ENCODE peak calls at places on chromosomes 5 and 9, in seven cellular contexts. One of them, this sample, is unnamed.
A peak's percentile ranks its signal among the peaks of the same experiment; 100 is the strongest.

GRCh38 chr9:83935276-83935890 is 14.2 kb upstream of the KIF27 start:
- ATAC-seq in activated CD8-positive, alpha-beta memory T cell treated with anti-CD3 and anti-CD28 coated beads, Interleukin-2, amount 10 ng/mL, durations not matched to agents 7 days and 5 days: no peak
- ATAC-seq in naive thymus-derived CD8-positive, alpha-beta T cell: no peak
- ATAC-seq in CD8-positive, alpha-beta T cell: no peak
- ATAC-seq in right cardiac atrium: no peak
- ATAC-seq in lower lobe of right lung: no peak
- ATAC-seq in PC-3: peak; percentile 56
- ATAC-seq in this sample: no peak

GRCh38 chr9:128712451-128713410 is 10.4 kb downstream of the PKN3 start:
- ATAC-seq in activated CD8-positive, alpha-beta memory T cell treated with anti-CD3 and anti-CD28 coated beads, Interleukin-2, amount 10 ng/mL, durations not matched to agents 7 days and 5 days: no peak
- ATAC-seq in naive thymus-derived CD8-positive, alpha-beta T cell: no peak
- ATAC-seq in CD8-positive, alpha-beta T cell: no peak
- ATAC-seq in right cardiac atrium: peak; percentile 16
- ATAC-seq in lower lobe of right lung: no peak
- ATAC-seq in PC-3: no peak
- ATAC-seq in this sample: no peak

GRCh38 chr9:134088064-134088725 is 20.4 kb upstream of the BRD3 start:
- ATAC-seq in activated CD8-positive, alpha-beta memory T cell treated with anti-CD3 and anti-CD28 coated beads, Interleukin-2, amount 10 ng/mL, durations not matched to agents 7 days and 5 days: no peak
- ATAC-seq in naive thymus-derived CD8-positive, alpha-beta T cell: no peak
- ATAC-seq in CD8-positive, alpha-beta T cell: no peak
- ATAC-seq in right cardiac atrium: no peak
- ATAC-seq in lower lobe of right lung: no peak
- ATAC-seq in PC-3: no peak
- ATAC-seq in this sample: no peak

GRCh38 chr9:136721339-136722092 is 9.1 kb downstream of the DIPK1B start:
- ATAC-seq in activated CD8-positive, alpha-beta memory T cell treated with anti-CD3 and anti-CD28 coated beads, Interleukin-2, amount 10 ng/mL, durations not matched to agents 7 days and 5 days: no peak
- ATAC-seq in naive thymus-derived CD8-positive, alpha-beta T cell: no peak
- ATAC-seq in CD8-positive, alpha-beta T cell: no peak
- ATAC-seq in right cardiac atrium: peak; percentile 58
- ATAC-seq in lower lobe of right lung: no peak
- ATAC-seq in PC-3: peak; percentile 29
- ATAC-seq in this sample: peak; percentile 27

GRCh38 chr5:61919920-61920319 is 386.1 kb upstream of the KIF2A start:
- ATAC-seq in activated CD8-positive, alpha-beta memory T cell treated with anti-CD3 and anti-CD28 coated beads, Interleukin-2, amount 10 ng/mL, durations not matched to agents 7 days and 5 days: no peak
- ATAC-seq in naive thymus-derived CD8-positive, alpha-beta T cell: no peak
- ATAC-seq in CD8-positive, alpha-beta T cell: no peak
- ATAC-seq in right cardiac atrium: no peak
- ATAC-seq in lower lobe of right lung: peak; percentile 74
- ATAC-seq in PC-3: peak; percentile 61
- ATAC-seq in this sample: no peak

GRCh38 chr5:16674750-16675149 is 58.0 kb upstream of the RETREG1 start:
- ATAC-seq in activated CD8-positive, alpha-beta memory T cell treated with anti-CD3 and anti-CD28 coated beads, Interleukin-2, amount 10 ng/mL, durations not matched to agents 7 days and 5 days: no peak
- ATAC-seq in naive thymus-derived CD8-positive, alpha-beta T cell: no peak
- ATAC-seq in CD8-positive, alpha-beta T cell: no peak
- ATAC-seq in right cardiac atrium: no peak
- ATAC-seq in lower lobe of right lung: no peak
- ATAC-seq in PC-3: no peak
- ATAC-seq in this sample: no peak

GRCh38 chr5:15995206-15996052 is 184.2 kb downstream of the MARCHF11 start:
- ATAC-seq in activated CD8-positive, alpha-beta memory T cell treated with anti-CD3 and anti-CD28 coated beads, Interleukin-2, amount 10 ng/mL, durations not matched to agents 7 days and 5 days: no peak
- ATAC-seq in naive thymus-derived CD8-positive, alpha-beta T cell: no peak
- ATAC-seq in CD8-positive, alpha-beta T cell: no peak
- ATAC-seq in right cardiac atrium: peak; percentile 46
- ATAC-seq in lower lobe of right lung: no peak
- ATAC-seq in PC-3: no peak
- ATAC-seq in this sample: no peak

GRCh38 chr5:35009059-35009458 is 38.7 kb downstream of the AGXT2 start:
- ATAC-seq in activated CD8-positive, alpha-beta memory T cell treated with anti-CD3 and anti-CD28 coated beads, Interleukin-2, amount 10 ng/mL, durations not matched to agents 7 days and 5 days: no peak
- ATAC-seq in naive thymus-derived CD8-positive, alpha-beta T cell: no peak
- ATAC-seq in CD8-positive, alpha-beta T cell: no peak
- ATAC-seq in right cardiac atrium: no peak
- ATAC-seq in lower lobe of right lung: no peak
- ATAC-seq in PC-3: no peak
- ATAC-seq in this sample: no peak

GRCh38 chr5:43461066-43461465 is 22.6 kb downstream of the TMEM267 start:
- ATAC-seq in activated CD8-positive, alpha-beta memory T cell treated with anti-CD3 and anti-CD28 coated beads, Interleukin-2, amount 10 ng/mL, durations not matched to agents 7 days and 5 days: no peak
- ATAC-seq in naive thymus-derived CD8-positive, alpha-beta T cell: no peak
- ATAC-seq in CD8-positive, alpha-beta T cell: no peak
- ATAC-seq in right cardiac atrium: no peak
- ATAC-seq in lower lobe of right lung: peak; percentile 29
- ATAC-seq in PC-3: no peak
- ATAC-seq in this sample: no peak

GRCh38 chr9:38380872-38381534 is 11.5 kb upstream of the ALDH1B1 start:
- ATAC-seq in activated CD8-positive, alpha-beta memory T cell treated with anti-CD3 and anti-CD28 coated beads, Interleukin-2, amount 10 ng/mL, durations not matched to agents 7 days and 5 days: no peak
- ATAC-seq in naive thymus-derived CD8-positive, alpha-beta T cell: no peak
- ATAC-seq in CD8-positive, alpha-beta T cell: no peak
- ATAC-seq in right cardiac atrium: no peak
- ATAC-seq in lower lobe of right lung: no peak
- ATAC-seq in PC-3: peak; percentile 56
- ATAC-seq in this sample: no peak

GRCh38 chr5:148060309-148060708 is 3.5 kb upstream of the SPINK5 start:
- ATAC-seq in activated CD8-positive, alpha-beta memory T cell treated with anti-CD3 and anti-CD28 coated beads, Interleukin-2, amount 10 ng/mL, durations not matched to agents 7 days and 5 days: no peak
- ATAC-seq in naive thymus-derived CD8-positive, alpha-beta T cell: no peak
- ATAC-seq in CD8-positive, alpha-beta T cell: no peak
- ATAC-seq in right cardiac atrium: no peak
- ATAC-seq in lower lobe of right lung: no peak
- ATAC-seq in PC-3: no peak
- ATAC-seq in this sample: no peak